ENCODE peak calls at places on chromosomes 1 and 21, in four cellular contexts. One of them, this sample, is unnamed.

GRCh38 chr1:90850925-90851710 is 134.0 kb upstream of the BARHL2 start:
- DNase-seq in GM06990: peak
- DNase-seq in tibial artery: peak
- DNase-seq in AG04450: peak
- DNase-seq in this sample: peak

GRCh38 chr1:158414651-158415345 is 11.2 kb downstream of the OR10K2 start:
- DNase-seq in AG04450: no peak
- DNase-seq in GM06990: no peak
- DNase-seq in tibial artery: no peak
- DNase-seq in this sample: no peak

GRCh38 chr1:114258633-114259032 is 105.0 kb upstream of the SYT6 start:
- DNase-seq in AG04450: no peak
- DNase-seq in GM06990: no peak
- DNase-seq in tibial artery: no peak
- DNase-seq in this sample: no peak

GRCh38 chr1:69913967-69914366 is 291.4 kb downstream of the LRRC40 start:
- DNase-seq in GM06990: no peak
- DNase-seq in AG04450: peak
- DNase-seq in tibial artery: no peak
- DNase-seq in this sample: peak

GRCh38 chr1:183027791-183028190 is 4.6 kb downstream of the LAMC1 start:
- DNase-seq in AG04450: no peak
- DNase-seq in tibial artery: no peak
- DNase-seq in GM06990: no peak
- DNase-seq in this sample: no peak

GRCh38 chr1:67304023-67304422 is 3.6 kb upstream of the IL12RB2 start:
- DNase-seq in AG04450: no peak
- DNase-seq in tibial artery: no peak
- DNase-seq in GM06990: no peak
- DNase-seq in this sample: no peak

GRCh38 chr1:158037008-158037875 is 43.8 kb downstream of the KIRREL1 start:
- DNase-seq in tibial artery: no peak
- DNase-seq in AG04450: no peak
- DNase-seq in GM06990: no peak
- DNase-seq in this sample: no peak

GRCh38 chr1:46550751-46551231 is 656 bp downstream of the KNCN start:
- DNase-seq in AG04450: no peak
- DNase-seq in tibial artery: peak
- DNase-seq in GM06990: no peak
- DNase-seq in this sample: no peak

GRCh38 chr1:11804666-11805453 is 904 bp downstream of the MTHFR start:
- DNase-seq in AG04450: no peak
- DNase-seq in tibial artery: peak
- DNase-seq in GM06990: no peak
- DNase-seq in this sample: peak

GRCh38 chr1:228170666-228171065 is 5.1 kb downstream of the IBA57 start:
- DNase-seq in tibial artery: no peak
- DNase-seq in AG04450: no peak
- DNase-seq in GM06990: no peak
- DNase-seq in this sample: no peak

GRCh38 chr1:18354657-18355056 is 126.1 kb upstream of the KLHDC7A start:
- DNase-seq in AG04450: no peak
- DNase-seq in tibial artery: no peak
- DNase-seq in GM06990: no peak
- DNase-seq in this sample: no peak

GRCh38 chr1:109255673-109256072 is 6.3 kb downstream of the CELSR2 start:
- DNase-seq in GM06990: no peak
- DNase-seq in AG04450: no peak
- DNase-seq in tibial artery: no peak
- DNase-seq in this sample: no peak

GRCh38 chr1:80384037-80384830 is 1377.7 kb upstream of the ADGRL4 start:
- DNase-seq in GM06990: no peak
- DNase-seq in AG04450: no peak
- DNase-seq in tibial artery: no peak
- DNase-seq in this sample: peak

GRCh38 chr1:231134624-231135023 is 27.2 kb upstream of the TRIM67 start:
- DNase-seq in tibial artery: no peak
- DNase-seq in GM06990: no peak
- DNase-seq in AG04450: no peak
- DNase-seq in this sample: no peak

GRCh38 chr1:2893473-2894120 is 92.1 kb upstream of the TTC34 start:
- DNase-seq in tibial artery: no peak
- DNase-seq in GM06990: no peak
- DNase-seq in AG04450: no peak
- DNase-seq in this sample: no peak

GRCh38 chr1:91075233-91076135 is 53.6 kb upstream of the ZNF644 start:
- DNase-seq in tibial artery: no peak
- DNase-seq in GM06990: no peak
- DNase-seq in AG04450: no peak
- DNase-seq in this sample: no peak

GRCh38 chr1:108847464-108847863 is 9.4 kb downstream of the AKNAD1 start:
- DNase-seq in GM06990: no peak
- DNase-seq in AG04450: no peak
- DNase-seq in tibial artery: no peak
- DNase-seq in this sample: no peak

GRCh38 chr21:44742418-44743153 is 31.2 kb upstream of the TSPEAR start:
- DNase-seq in AG04450: no peak
- DNase-seq in GM06990: no peak
- DNase-seq in tibial artery: no peak
- DNase-seq in this sample: no peak

GRCh38 chr1:204334455-204334854 is 25.3 kb downstream of the PLEKHA6 start:
- DNase-seq in GM06990: no peak
- DNase-seq in AG04450: no peak
- DNase-seq in tibial artery: no peak
- DNase-seq in this sample: no peak

GRCh38 chr1:183870351-183871077 is 65.6 kb downstream of the RGL1 start:
- DNase-seq in AG04450: no peak
- DNase-seq in tibial artery: peak
- DNase-seq in GM06990: no peak
- DNase-seq in this sample: peak

GRCh38 chr1:228318823-228319241 is 87.8 kb downstream of the TRIM11 start:
- DNase-seq in GM06990: no peak
- DNase-seq in AG04450: no peak
- DNase-seq in tibial artery: no peak
- DNase-seq in this sample: no peak

GRCh38 chr1:16046865-16047264 is 3.3 kb downstream of the CLCNKB start:
- DNase-seq in tibial artery: no peak
- DNase-seq in AG04450: no peak
- DNase-seq in GM06990: no peak
- DNase-seq in this sample: no peak

GRCh38 chr1:29310616-29311180 is 74.4 kb downstream of the PTPRU start:
- DNase-seq in GM06990: no peak
- DNase-seq in tibial artery: no peak
- DNase-seq in AG04450: no peak
- DNase-seq in this sample: no peak

GRCh38 chr1:158916085-158916484 is 15.3 kb upstream of the PYHIN1 start:
- DNase-seq in GM06990: no peak
- DNase-seq in tibial artery: no peak
- DNase-seq in AG04450: no peak
- DNase-seq in this sample: no peak

GRCh38 chr1:233294991-233295774 is at the start of gene PCNX2:
- DNase-seq in AG04450: no peak
- DNase-seq in GM06990: peak
- DNase-seq in tibial artery: peak
- DNase-seq in this sample: peak

GRCh38 chr1:184792450-184792969 is 37.9 kb upstream of the EDEM3 start:
- DNase-seq in AG04450: peak
- DNase-seq in GM06990: no peak
- DNase-seq in tibial artery: peak
- DNase-seq in this sample: peak

DNA sequence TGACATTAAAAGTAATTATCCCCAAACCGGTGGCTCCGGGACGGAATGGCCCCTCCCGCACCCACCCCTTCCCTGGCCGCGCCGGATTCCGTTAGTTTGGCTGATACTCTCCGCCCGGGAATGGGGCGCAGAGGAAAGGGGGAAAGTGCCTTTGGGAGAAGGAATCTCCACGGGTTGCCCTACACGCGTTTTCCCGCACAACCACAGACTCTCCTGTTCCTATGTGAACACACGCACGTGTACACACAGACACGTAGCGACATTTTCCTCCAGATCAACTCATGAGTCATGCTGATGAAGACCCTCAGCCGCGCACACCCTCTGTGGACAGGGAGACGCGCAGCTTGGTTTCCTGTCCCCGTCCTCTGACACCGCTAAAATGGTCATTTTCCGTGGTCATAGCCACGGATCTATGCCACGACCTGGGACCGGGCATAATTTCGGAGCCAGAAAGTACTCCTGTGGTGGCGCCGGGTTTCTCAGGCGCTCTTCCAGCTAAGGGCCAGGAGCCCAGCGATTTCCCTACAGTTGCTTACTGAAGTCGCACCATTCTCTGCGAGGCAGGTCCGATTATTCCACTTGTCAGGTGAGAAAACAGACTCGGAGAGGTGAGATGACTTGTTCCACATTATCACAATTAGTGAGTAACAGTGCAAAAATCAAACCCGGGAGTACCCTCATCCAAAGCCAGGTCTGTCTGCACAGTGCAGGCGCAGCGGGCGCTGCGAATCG is 4.0 kb upstream of the DMRTA2 start:
- DNase-seq in GM06990: no peak
- DNase-seq in tibial artery: no peak
- DNase-seq in AG04450: no peak
- DNase-seq in this sample: no peak
- H3K4me3 ChIP-seq in GM06990: no peak
- H3K4me3 ChIP-seq in tibial artery: no peak
- H3K4me3 ChIP-seq in AG04450: no peak
- H3K4me3 ChIP-seq in this sample: no peak

GRCh38 chr1:32650752-32651460 is at the start of gene RBBP4:
- DNase-seq in AG04450: peak
- DNase-seq in tibial artery: peak
- DNase-seq in GM06990: peak
- DNase-seq in this sample: peak
- TF ChIP-seq CTCF in AG04450: no peak
- TF ChIP-seq CTCF in tibial artery: peak
- TF ChIP-seq CTCF in GM06990: no peak
- TF ChIP-seq CTCF in this sample: no peak

GRCh38 chr21:36699546-36700294 is 805 bp downstream of the SIM2 start:
- DNase-seq in AG04450: no peak
- DNase-seq in tibial artery: no peak
- DNase-seq in GM06990: no peak
- DNase-seq in this sample: no peak
- H3K4me3 ChIP-seq in AG04450: no peak
- H3K4me3 ChIP-seq in tibial artery: peak
- H3K4me3 ChIP-seq in GM06990: no peak
- H3K4me3 ChIP-seq in this sample: no peak

GRCh38 chr1:61079898-61080336 is 2.4 kb upstream of the NFIA start:
- DNase-seq in AG04450: peak
- DNase-seq in GM06990: no peak
- DNase-seq in tibial artery: peak
- DNase-seq in this sample: peak
- TF ChIP-seq CTCF in AG04450: peak
- TF ChIP-seq CTCF in GM06990: no peak
- TF ChIP-seq CTCF in tibial artery: no peak
- TF ChIP-seq CTCF in this sample: peak

DNA sequence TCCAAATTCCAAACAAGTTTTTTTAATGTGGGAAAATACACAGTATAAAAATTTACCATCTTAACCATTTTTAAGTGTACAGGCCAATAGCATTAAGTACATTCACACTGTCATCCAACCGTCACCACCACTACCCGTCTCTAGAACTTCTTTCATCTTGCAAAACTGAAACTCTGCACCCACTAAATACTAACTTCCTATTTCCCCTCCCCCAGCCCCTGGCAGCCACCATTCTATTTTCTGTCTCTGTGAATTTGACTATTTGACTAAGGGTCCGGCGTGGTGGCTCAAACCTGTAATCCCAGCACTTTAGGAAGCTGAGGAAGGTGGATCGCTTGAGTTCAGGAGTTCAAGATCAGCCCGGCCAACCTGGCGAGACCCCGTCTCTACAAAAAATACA is 36.1 kb downstream of the CLSTN1 start:
- DNase-seq in GM06990: peak
- DNase-seq in tibial artery: no peak
- DNase-seq in AG04450: no peak
- DNase-seq in this sample: no peak
- H3K4me3 ChIP-seq in GM06990: peak
- H3K4me3 ChIP-seq in tibial artery: no peak
- H3K4me3 ChIP-seq in AG04450: no peak
- H3K4me3 ChIP-seq in this sample: no peak